ENCODE peak calls at places on chromosome 11, in ten cellular contexts. One of them, this sample, is unnamed.

GRCh38 chr11:2513441-2513840 is 68.6 kb downstream of the KCNQ1 start:
- DNase-seq in sigmoid colon: no peak
- DNase-seq in nucleus accumbens: no peak
- DNase-seq in tibial artery: peak; percentile 17
- DNase-seq in stimulated activated CD8-positive, alpha-beta memory T cell treated with anti-CD3 and anti-CD28 coated beads, Interleukin-15, amount 100 ng/mL, for 48 hours: no peak
- DNase-seq in neural progenitor cell: no peak
- DNase-seq in OCI-M1: no peak
- DNase-seq in fibroblast of mammary gland: no peak
- DNase-seq in sciatic nerve: peak; percentile 31
- DNase-seq in SK-N-SH: peak; percentile 6
- DNase-seq in this sample: no peak

GRCh38 chr11:64713031-64713780 is 9.8 kb downstream of the NRXN2 start:
- DNase-seq in sigmoid colon: no peak
- DNase-seq in nucleus accumbens: no peak
- DNase-seq in tibial artery: no peak
- DNase-seq in stimulated activated CD8-positive, alpha-beta memory T cell treated with anti-CD3 and anti-CD28 coated beads, Interleukin-15, amount 100 ng/mL, for 48 hours: no peak
- DNase-seq in neural progenitor cell: peak; percentile 82
- DNase-seq in OCI-M1: no peak
- DNase-seq in fibroblast of mammary gland: peak; percentile 21
- DNase-seq in sciatic nerve: no peak
- DNase-seq in SK-N-SH: no peak
- DNase-seq in this sample: no peak

GRCh38 chr11:122628691-122629555 is 26.6 kb upstream of the UBASH3B start:
- DNase-seq in sigmoid colon: peak; percentile 80
- DNase-seq in nucleus accumbens: peak; percentile 41
- DNase-seq in tibial artery: peak; percentile 77
- DNase-seq in stimulated activated CD8-positive, alpha-beta memory T cell treated with anti-CD3 and anti-CD28 coated beads, Interleukin-15, amount 100 ng/mL, for 48 hours: peak; percentile 53
- DNase-seq in neural progenitor cell: peak; percentile 81
- DNase-seq in OCI-M1: peak; percentile 78
- DNase-seq in fibroblast of mammary gland: peak; percentile 69
- DNase-seq in sciatic nerve: peak; percentile 78
- DNase-seq in SK-N-SH: peak; percentile 82
- DNase-seq in this sample: no peak

GRCh38 chr11:74721479-74721835 is 9.8 kb downstream of the CHRDL2 start:
- DNase-seq in sigmoid colon: no peak
- DNase-seq in nucleus accumbens: no peak
- DNase-seq in tibial artery: no peak
- DNase-seq in stimulated activated CD8-positive, alpha-beta memory T cell treated with anti-CD3 and anti-CD28 coated beads, Interleukin-15, amount 100 ng/mL, for 48 hours: no peak
- DNase-seq in neural progenitor cell: no peak
- DNase-seq in OCI-M1: no peak
- DNase-seq in fibroblast of mammary gland: no peak
- DNase-seq in sciatic nerve: no peak
- DNase-seq in SK-N-SH: no peak
- DNase-seq in this sample: no peak

GRCh38 chr11:110979696-110980095 is 265.8 kb upstream of the POU2AF2 start:
- DNase-seq in sigmoid colon: no peak
- DNase-seq in nucleus accumbens: no peak
- DNase-seq in tibial artery: no peak
- DNase-seq in stimulated activated CD8-positive, alpha-beta memory T cell treated with anti-CD3 and anti-CD28 coated beads, Interleukin-15, amount 100 ng/mL, for 48 hours: no peak
- DNase-seq in neural progenitor cell: no peak
- DNase-seq in OCI-M1: no peak
- DNase-seq in fibroblast of mammary gland: peak; percentile 65
- DNase-seq in sciatic nerve: no peak
- DNase-seq in SK-N-SH: no peak
- DNase-seq in this sample: no peak

GRCh38 chr11:64233913-64234839 is at the start of gene VEGFB:
- DNase-seq in sigmoid colon: peak; percentile 91
- DNase-seq in nucleus accumbens: peak; percentile 62
- DNase-seq in tibial artery: peak; percentile 75
- DNase-seq in stimulated activated CD8-positive, alpha-beta memory T cell treated with anti-CD3 and anti-CD28 coated beads, Interleukin-15, amount 100 ng/mL, for 48 hours: peak; percentile 62
- DNase-seq in neural progenitor cell: peak; percentile 74
- DNase-seq in OCI-M1: peak; percentile 56
- DNase-seq in fibroblast of mammary gland: no peak
- DNase-seq in sciatic nerve: peak; percentile 87
- DNase-seq in SK-N-SH: peak; percentile 92
- DNase-seq in this sample: no peak

GRCh38 chr11:124778281-124778680 is 16.2 kb upstream of the ESAM start:
- DNase-seq in sigmoid colon: no peak
- DNase-seq in nucleus accumbens: no peak
- DNase-seq in tibial artery: no peak
- DNase-seq in stimulated activated CD8-positive, alpha-beta memory T cell treated with anti-CD3 and anti-CD28 coated beads, Interleukin-15, amount 100 ng/mL, for 48 hours: no peak
- DNase-seq in neural progenitor cell: no peak
- DNase-seq in OCI-M1: no peak
- DNase-seq in fibroblast of mammary gland: no peak
- DNase-seq in sciatic nerve: no peak
- DNase-seq in SK-N-SH: peak; percentile 16
- DNase-seq in this sample: no peak

GRCh38 chr11:13923182-13923581 is 39.3 kb upstream of the SPON1 start:
- DNase-seq in sigmoid colon: no peak
- DNase-seq in nucleus accumbens: no peak
- DNase-seq in tibial artery: no peak
- DNase-seq in stimulated activated CD8-positive, alpha-beta memory T cell treated with anti-CD3 and anti-CD28 coated beads, Interleukin-15, amount 100 ng/mL, for 48 hours: no peak
- DNase-seq in neural progenitor cell: no peak
- DNase-seq in OCI-M1: no peak
- DNase-seq in fibroblast of mammary gland: no peak
- DNase-seq in sciatic nerve: no peak
- DNase-seq in SK-N-SH: no peak
- DNase-seq in this sample: no peak

GRCh38 chr11:12281571-12282478 is 95.5 kb upstream of the PARVA start:
- DNase-seq in sigmoid colon: peak; percentile 92
- DNase-seq in nucleus accumbens: peak; percentile 59
- DNase-seq in tibial artery: peak; percentile 87
- DNase-seq in stimulated activated CD8-positive, alpha-beta memory T cell treated with anti-CD3 and anti-CD28 coated beads, Interleukin-15, amount 100 ng/mL, for 48 hours: peak; percentile 55
- DNase-seq in neural progenitor cell: peak; percentile 84
- DNase-seq in OCI-M1: peak; percentile 86
- DNase-seq in fibroblast of mammary gland: peak; percentile 84
- DNase-seq in sciatic nerve: peak; percentile 93
- DNase-seq in SK-N-SH: peak; percentile 89
- DNase-seq in this sample: peak; percentile 36

GRCh38 chr11:93552874-93553273 is 9.7 kb upstream of the SMCO4 start:
- DNase-seq in sigmoid colon: no peak
- DNase-seq in nucleus accumbens: no peak
- DNase-seq in tibial artery: no peak
- DNase-seq in stimulated activated CD8-positive, alpha-beta memory T cell treated with anti-CD3 and anti-CD28 coated beads, Interleukin-15, amount 100 ng/mL, for 48 hours: no peak
- DNase-seq in neural progenitor cell: no peak
- DNase-seq in OCI-M1: no peak
- DNase-seq in fibroblast of mammary gland: no peak
- DNase-seq in sciatic nerve: no peak
- DNase-seq in SK-N-SH: no peak
- DNase-seq in this sample: no peak

GRCh38 chr11:74024630-74025029 is 15.7 kb upstream of the UCP3 start:
- DNase-seq in sigmoid colon: peak; percentile 86
- DNase-seq in nucleus accumbens: no peak
- DNase-seq in tibial artery: peak; percentile 90
- DNase-seq in stimulated activated CD8-positive, alpha-beta memory T cell treated with anti-CD3 and anti-CD28 coated beads, Interleukin-15, amount 100 ng/mL, for 48 hours: peak; percentile 62
- DNase-seq in neural progenitor cell: no peak
- DNase-seq in OCI-M1: peak; percentile 94
- DNase-seq in fibroblast of mammary gland: peak; percentile 94
- DNase-seq in sciatic nerve: peak; percentile 76
- DNase-seq in SK-N-SH: no peak
- DNase-seq in this sample: no peak

This sample was measured in activated CD8-positive, alpha-beta memory T cell treated with anti-CD3 and anti-CD28 coated beads for 48 hours.